ENCODE peak calls at places on chromosomes 12 and 14, in ten cellular contexts. One of them, this sample, is unnamed. For H3K36me3, the result is how much of the 10 kb centered on the place peaks cover.

GRCh38 chr14:92676448-92677086 is 71.9 kb downstream of the LGMN start:
- DNase-seq in hepatocyte: no peak
- DNase-seq in fibroblast of lung: no peak
- DNase-seq in SK-N-MC: no peak
- DNase-seq in cardiac muscle cell: no peak
- DNase-seq in uterus: peak
- DNase-seq in lower lobe of right lung: no peak
- DNase-seq in HCT116: no peak
- DNase-seq in GM06990: no peak
- DNase-seq in left ventricle myocardium inferior: no peak
- DNase-seq in this sample: no peak

GRCh38 chr12:2396448-2396871 is 343.7 kb downstream of the CACNA1C start:
- DNase-seq in SK-N-MC: no peak
- DNase-seq in fibroblast of lung: peak
- DNase-seq in cardiac muscle cell: no peak
- DNase-seq in HCT116: no peak
- DNase-seq in hepatocyte: no peak
- DNase-seq in GM06990: no peak
- DNase-seq in uterus: peak
- DNase-seq in left ventricle myocardium inferior: peak
- DNase-seq in lower lobe of right lung: peak
- DNase-seq in this sample: no peak

GRCh38 chr12:48683534-48683933 is 1.5 kb upstream of the KANSL2 start:
- DNase-seq in lower lobe of right lung: no peak
- DNase-seq in HCT116: no peak
- DNase-seq in GM06990: no peak
- DNase-seq in SK-N-MC: no peak
- DNase-seq in uterus: no peak
- DNase-seq in fibroblast of lung: no peak
- DNase-seq in hepatocyte: no peak
- DNase-seq in left ventricle myocardium inferior: no peak
- DNase-seq in cardiac muscle cell: no peak
- DNase-seq in this sample: no peak

GRCh38 chr14:96160030-96160912 is 44.4 kb upstream of the BDKRB2 start:
- DNase-seq in uterus: no peak
- DNase-seq in left ventricle myocardium inferior: no peak
- DNase-seq in GM06990: no peak
- DNase-seq in SK-N-MC: no peak
- DNase-seq in lower lobe of right lung: no peak
- DNase-seq in HCT116: no peak
- DNase-seq in fibroblast of lung: no peak
- DNase-seq in cardiac muscle cell: no peak
- DNase-seq in hepatocyte: no peak
- DNase-seq in this sample: no peak

GRCh38 chr12:89949457-89950195 is 241.0 kb upstream of the ATP2B1 start:
- DNase-seq in left ventricle myocardium inferior: no peak
- DNase-seq in SK-N-MC: no peak
- DNase-seq in fibroblast of lung: peak
- DNase-seq in HCT116: no peak
- DNase-seq in uterus: no peak
- DNase-seq in GM06990: peak
- DNase-seq in hepatocyte: peak
- DNase-seq in cardiac muscle cell: peak
- DNase-seq in lower lobe of right lung: no peak
- DNase-seq in this sample: peak

GRCh38 chr12:63787306-63787705 is 7.6 kb downstream of the RXYLT1 start:
- DNase-seq in lower lobe of right lung: no peak
- DNase-seq in left ventricle myocardium inferior: no peak
- DNase-seq in uterus: no peak
- DNase-seq in cardiac muscle cell: no peak
- DNase-seq in SK-N-MC: no peak
- DNase-seq in hepatocyte: no peak
- DNase-seq in HCT116: no peak
- DNase-seq in GM06990: no peak
- DNase-seq in fibroblast of lung: no peak
- DNase-seq in this sample: no peak

GRCh38 chr12:75478395-75478794 is 2.2 kb upstream of the GLIPR1 start:
- DNase-seq in SK-N-MC: peak
- DNase-seq in uterus: no peak
- DNase-seq in left ventricle myocardium inferior: no peak
- DNase-seq in cardiac muscle cell: no peak
- DNase-seq in fibroblast of lung: peak
- DNase-seq in HCT116: no peak
- DNase-seq in GM06990: no peak
- DNase-seq in hepatocyte: no peak
- DNase-seq in lower lobe of right lung: no peak
- DNase-seq in this sample: no peak

GRCh38 chr12:27220057-27220987 is 23.8 kb upstream of the STK38L start:
- DNase-seq in SK-N-MC: no peak
- DNase-seq in cardiac muscle cell: no peak
- DNase-seq in lower lobe of right lung: no peak
- DNase-seq in hepatocyte: no peak
- DNase-seq in GM06990: peak
- DNase-seq in fibroblast of lung: peak
- DNase-seq in uterus: no peak
- DNase-seq in HCT116: no peak
- DNase-seq in left ventricle myocardium inferior: no peak
- DNase-seq in this sample: no peak

GRCh38 chr14:56474419-56475022 is 105.1 kb upstream of the TMEM260 start:
- DNase-seq in hepatocyte: peak
- DNase-seq in uterus: no peak
- DNase-seq in cardiac muscle cell: peak
- DNase-seq in SK-N-MC: peak
- DNase-seq in left ventricle myocardium inferior: no peak
- DNase-seq in fibroblast of lung: peak
- DNase-seq in lower lobe of right lung: no peak
- DNase-seq in HCT116: peak
- DNase-seq in GM06990: no peak
- DNase-seq in this sample: no peak

GRCh38 chr12:110333201-110333600 is 52.2 kb downstream of the ATP2A2 start:
- DNase-seq in HCT116: no peak
- DNase-seq in hepatocyte: no peak
- DNase-seq in left ventricle myocardium inferior: no peak
- DNase-seq in lower lobe of right lung: no peak
- DNase-seq in cardiac muscle cell: no peak
- DNase-seq in GM06990: no peak
- DNase-seq in SK-N-MC: no peak
- DNase-seq in fibroblast of lung: no peak
- DNase-seq in uterus: no peak
- DNase-seq in this sample: no peak

GRCh38 chr12:110339184-110339952 is 58.3 kb downstream of the ATP2A2 start:
- DNase-seq in left ventricle myocardium inferior: no peak
- DNase-seq in hepatocyte: no peak
- DNase-seq in GM06990: no peak
- DNase-seq in cardiac muscle cell: no peak
- DNase-seq in lower lobe of right lung: no peak
- DNase-seq in uterus: no peak
- DNase-seq in HCT116: no peak
- DNase-seq in SK-N-MC: no peak
- DNase-seq in fibroblast of lung: no peak
- DNase-seq in this sample: no peak

GRCh38 chr12:110338754-110339153 is 57.7 kb downstream of the ATP2A2 start:
- DNase-seq in uterus: no peak
- DNase-seq in cardiac muscle cell: no peak
- DNase-seq in GM06990: no peak
- DNase-seq in fibroblast of lung: peak
- DNase-seq in SK-N-MC: no peak
- DNase-seq in HCT116: peak
- DNase-seq in left ventricle myocardium inferior: no peak
- DNase-seq in hepatocyte: no peak
- DNase-seq in lower lobe of right lung: no peak
- DNase-seq in this sample: no peak

GRCh38 chr12:110337912-110338710 is 57.1 kb downstream of the ATP2A2 start:
- DNase-seq in lower lobe of right lung: no peak
- DNase-seq in SK-N-MC: no peak
- DNase-seq in HCT116: no peak
- DNase-seq in GM06990: no peak
- DNase-seq in cardiac muscle cell: no peak
- DNase-seq in uterus: no peak
- DNase-seq in left ventricle myocardium inferior: no peak
- DNase-seq in hepatocyte: no peak
- DNase-seq in fibroblast of lung: no peak
- DNase-seq in this sample: no peak

DNA sequence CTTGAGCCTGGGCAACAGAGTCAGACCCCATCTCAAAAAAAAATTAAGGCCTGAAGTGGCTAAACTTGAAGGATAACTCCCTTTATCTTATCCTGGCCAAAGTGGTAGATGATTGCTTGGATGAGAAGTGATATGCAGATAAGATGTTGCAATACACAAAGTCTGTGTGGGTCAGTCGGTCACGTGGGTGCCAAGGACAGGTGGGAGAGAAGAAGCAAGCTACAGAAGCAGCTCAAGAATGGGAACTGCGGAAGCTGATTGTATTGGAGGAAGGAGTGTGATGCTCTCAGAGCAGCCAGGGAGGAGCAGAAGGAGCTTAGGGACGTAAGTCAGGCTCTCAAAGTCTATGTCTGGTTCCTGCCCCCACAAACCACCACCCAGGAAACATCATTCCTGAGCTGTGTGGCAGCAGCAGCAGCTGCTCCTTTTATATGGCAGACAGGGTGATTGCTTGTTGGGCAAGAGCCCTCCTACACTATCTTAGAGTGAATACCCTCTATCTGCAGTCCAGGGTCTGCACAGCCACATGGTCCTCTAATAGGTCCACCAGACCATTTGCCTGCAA is 54.5 kb downstream of the ATP2A2 start:
- DNase-seq in lower lobe of right lung: no peak
- DNase-seq in hepatocyte: no peak
- DNase-seq in SK-N-MC: no peak
- DNase-seq in left ventricle myocardium inferior: no peak
- DNase-seq in HCT116: no peak
- DNase-seq in uterus: no peak
- DNase-seq in fibroblast of lung: no peak
- DNase-seq in GM06990: no peak
- DNase-seq in cardiac muscle cell: no peak
- DNase-seq in this sample: no peak
- H3K36me3 ChIP-seq in lower lobe of right lung: half or more
- H3K36me3 ChIP-seq in hepatocyte: under half
- H3K36me3 ChIP-seq in SK-N-MC: half or more
- H3K36me3 ChIP-seq in left ventricle myocardium inferior: half or more
- H3K36me3 ChIP-seq in HCT116: half or more
- H3K36me3 ChIP-seq in uterus: under half
- H3K36me3 ChIP-seq in fibroblast of lung: under half
- H3K36me3 ChIP-seq in GM06990: under half
- H3K36me3 ChIP-seq in cardiac muscle cell: half or more
- H3K36me3 ChIP-seq in this sample: half or more

DNA sequence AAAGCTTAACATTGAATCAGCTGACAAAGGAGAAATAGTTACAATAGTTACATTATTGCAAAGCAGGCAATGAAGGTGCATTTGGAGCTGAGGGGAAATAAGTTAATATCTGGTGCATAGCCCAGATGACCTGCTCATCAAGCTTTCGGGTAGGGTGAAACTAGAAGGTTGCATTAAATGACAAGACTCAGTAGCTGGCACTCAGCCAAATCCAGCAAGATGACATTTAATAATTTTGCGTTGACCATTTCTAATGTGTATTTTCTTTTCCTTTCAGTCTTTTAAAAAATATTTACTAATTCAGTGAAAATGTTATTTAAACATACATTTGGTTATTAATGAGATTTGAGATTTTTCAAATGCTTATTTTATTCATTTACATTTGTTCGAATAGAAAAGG is 188.6 kb downstream of the SLC5A8 start:
- DNase-seq in GM06990: no peak
- DNase-seq in fibroblast of lung: no peak
- DNase-seq in hepatocyte: no peak
- DNase-seq in uterus: no peak
- DNase-seq in cardiac muscle cell: no peak
- DNase-seq in SK-N-MC: no peak
- DNase-seq in lower lobe of right lung: no peak
- DNase-seq in HCT116: no peak
- DNase-seq in left ventricle myocardium inferior: no peak
- DNase-seq in this sample: no peak
- H3K36me3 ChIP-seq in GM06990: under half
- H3K36me3 ChIP-seq in fibroblast of lung: under half
- H3K36me3 ChIP-seq in hepatocyte: under half
- H3K36me3 ChIP-seq in uterus: under half
- H3K36me3 ChIP-seq in cardiac muscle cell: under half
- H3K36me3 ChIP-seq in SK-N-MC: under half
- H3K36me3 ChIP-seq in lower lobe of right lung: under half
- H3K36me3 ChIP-seq in HCT116: under half
- H3K36me3 ChIP-seq in left ventricle myocardium inferior: under half
- H3K36me3 ChIP-seq in this sample: under half

GRCh38 chr14:31122921-31123320 is 84.7 kb downstream of the HECTD1 start:
- DNase-seq in cardiac muscle cell: no peak
- DNase-seq in SK-N-MC: no peak
- DNase-seq in fibroblast of lung: no peak
- DNase-seq in lower lobe of right lung: no peak
- DNase-seq in GM06990: no peak
- DNase-seq in uterus: no peak
- DNase-seq in HCT116: no peak
- DNase-seq in left ventricle myocardium inferior: no peak
- DNase-seq in hepatocyte: no peak
- DNase-seq in this sample: no peak

GRCh38 chr14:31124197-31124596 is 83.4 kb downstream of the HECTD1 start:
- DNase-seq in lower lobe of right lung: no peak
- DNase-seq in HCT116: no peak
- DNase-seq in cardiac muscle cell: no peak
- DNase-seq in fibroblast of lung: no peak
- DNase-seq in GM06990: no peak
- DNase-seq in left ventricle myocardium inferior: no peak
- DNase-seq in hepatocyte: no peak
- DNase-seq in SK-N-MC: no peak
- DNase-seq in uterus: no peak
- DNase-seq in this sample: no peak

GRCh38 chr14:31126680-31127079 is 80.9 kb downstream of the HECTD1 start:
- DNase-seq in uterus: no peak
- DNase-seq in lower lobe of right lung: no peak
- DNase-seq in HCT116: no peak
- DNase-seq in hepatocyte: no peak
- DNase-seq in GM06990: no peak
- DNase-seq in SK-N-MC: no peak
- DNase-seq in cardiac muscle cell: no peak
- DNase-seq in left ventricle myocardium inferior: no peak
- DNase-seq in fibroblast of lung: no peak
- DNase-seq in this sample: no peak

GRCh38 chr14:31127690-31128089 is 79.9 kb downstream of the HECTD1 start:
- DNase-seq in hepatocyte: peak
- DNase-seq in GM06990: peak
- DNase-seq in HCT116: no peak
- DNase-seq in cardiac muscle cell: no peak
- DNase-seq in lower lobe of right lung: no peak
- DNase-seq in SK-N-MC: no peak
- DNase-seq in uterus: no peak
- DNase-seq in fibroblast of lung: no peak
- DNase-seq in left ventricle myocardium inferior: no peak
- DNase-seq in this sample: peak

GRCh38 chr14:31125231-31125630 is 82.4 kb downstream of the HECTD1 start:
- DNase-seq in left ventricle myocardium inferior: no peak
- DNase-seq in SK-N-MC: no peak
- DNase-seq in fibroblast of lung: no peak
- DNase-seq in cardiac muscle cell: no peak
- DNase-seq in GM06990: no peak
- DNase-seq in uterus: no peak
- DNase-seq in hepatocyte: no peak
- DNase-seq in HCT116: no peak
- DNase-seq in lower lobe of right lung: no peak
- DNase-seq in this sample: no peak
- H3K36me3 ChIP-seq in left ventricle myocardium inferior: half or more
- H3K36me3 ChIP-seq in SK-N-MC: half or more
- H3K36me3 ChIP-seq in fibroblast of lung: under half
- H3K36me3 ChIP-seq in cardiac muscle cell: half or more
- H3K36me3 ChIP-seq in GM06990: under half
- H3K36me3 ChIP-seq in uterus: under half
- H3K36me3 ChIP-seq in hepatocyte: under half
- H3K36me3 ChIP-seq in HCT116: half or more
- H3K36me3 ChIP-seq in lower lobe of right lung: half or more
- H3K36me3 ChIP-seq in this sample: under half

GRCh38 chr12:111447571-111448265 is 42.0 kb downstream of the SH2B3 start:
- DNase-seq in uterus: peak
- DNase-seq in hepatocyte: no peak
- DNase-seq in fibroblast of lung: no peak
- DNase-seq in SK-N-MC: no peak
- DNase-seq in GM06990: no peak
- DNase-seq in cardiac muscle cell: no peak
- DNase-seq in HCT116: no peak
- DNase-seq in left ventricle myocardium inferior: no peak
- DNase-seq in lower lobe of right lung: no peak
- DNase-seq in this sample: no peak
- H3K36me3 ChIP-seq in uterus: under half
- H3K36me3 ChIP-seq in hepatocyte: under half
- H3K36me3 ChIP-seq in fibroblast of lung: under half
- H3K36me3 ChIP-seq in SK-N-MC: half or more
- H3K36me3 ChIP-seq in GM06990: under half
- H3K36me3 ChIP-seq in cardiac muscle cell: under half
- H3K36me3 ChIP-seq in HCT116: under half
- H3K36me3 ChIP-seq in left ventricle myocardium inferior: under half
- H3K36me3 ChIP-seq in lower lobe of right lung: half or more
- H3K36me3 ChIP-seq in this sample: under half

This sample was measured in CD8-positive, alpha-beta memory T cell.